ENCODE peak calls at places on chromosome 18, in nine cellular contexts. D is stimulated activated CD4-positive, alpha-beta T cell treated with anti-CD3 and anti-CD28 coated beads, Interleukin-2, amount 100 ng/mL, for 48 hours; P is activated CD4-positive, alpha-beta T cell treated with anti-CD3 and anti-CD28 coated beads, Interleukin-2, amount 50 U/mL, for 1 hour; F is left cardiac atrium; G is hypothalamus; O is HepG2; M is heart left ventricle; U is CD8-positive, alpha-beta memory T cell; Z is stromal cell of bone marrow. K is an unnamed sample.

GRCh38 chr18:69123421-69123820 is 277.3 kb upstream of the DOK6 start:
- DNase-seq in D (no peak), P (no peak), F (no peak), G (no peak), O (no peak), M (no peak), U (no peak), Z (no peak), K (no peak)

GRCh38 chr18:12422936-12423335 is 15.2 kb downstream of the PRELID3A start:
- DNase-seq in D (no peak), P (no peak), F (no peak), G (no peak), O (peak; percentile 35), M (no peak), U (no peak), Z (no peak), K (no peak)

GRCh38 chr18:74351354-74351753 is 35.7 kb downstream of the C18orf63 start:
- DNase-seq in D (no peak), P (no peak), F (no peak), G (no peak), O (no peak), M (peak; percentile 43), U (no peak), Z (peak; percentile 37), K (no peak)

GRCh38 chr18:76707534-76707933 is 114.8 kb upstream of the ZNF236 start:
- DNase-seq in D (no peak), P (no peak), F (no peak), G (no peak), O (no peak), M (no peak), U (no peak), Z (no peak), K (no peak)

GRCh38 chr18:49020621-49021021 is 69.9 kb upstream of the SMAD7 start:
- DNase-seq in D (no peak), P (no peak), F (peak; percentile 14), G (no peak), O (no peak), M (no peak), U (no peak), Z (no peak), K (no peak)

GRCh38 chr18:53864758-53865157 is 359.7 kb downstream of the MBD2 start:
- DNase-seq in D (no peak), P (no peak), F (no peak), G (no peak), O (no peak), M (no peak), U (no peak), Z (no peak), K (no peak)

GRCh38 chr18:27605107-27605834 is 420.2 kb upstream of the CHST9 start:
- DNase-seq in D (peak; percentile 13), P (no peak), F (peak; percentile 42), G (peak; percentile 3), O (peak; percentile 53), M (peak; percentile 56), U (no peak), Z (peak; percentile 59), K (peak; percentile 14)

GRCh38 chr18:55629136-55629535 is 41.1 kb upstream of the TCF4 start:
- DNase-seq in D (no peak), P (no peak), F (no peak), G (no peak), O (no peak), M (no peak), U (no peak), Z (no peak), K (no peak)

GRCh38 chr18:58290059-58290747 is 246.2 kb downstream of the NEDD4L start:
- DNase-seq in D (no peak), P (no peak), F (no peak), G (no peak), O (no peak), M (no peak), U (no peak), Z (no peak), K (no peak)

GRCh38 chr18:48929951-48930713 is 20.6 kb downstream of the SMAD7 start:
- DNase-seq in D (no peak), P (no peak), F (peak; percentile 57), G (no peak), O (peak; percentile 99), M (peak; percentile 41), U (no peak), Z (peak; percentile 71), K (no peak)

GRCh38 chr18:7626922-7627440 is 59.9 kb downstream of the PTPRM start:
- DNase-seq in D (no peak), P (no peak), F (no peak), G (no peak), O (peak; percentile 93), M (no peak), U (no peak), Z (peak; percentile 14), K (no peak)

GRCh38 chr18:70464343-70465114 is 175.7 kb downstream of the SOCS6 start:
- DNase-seq in D (peak; percentile 20), P (peak; percentile 11), F (peak; percentile 81), G (peak; percentile 37), O (peak; percentile 64), M (peak; percentile 84), U (no peak), Z (peak; percentile 41), K (peak; percentile 20)

GRCh38 chr18:27887287-27887686 is 289.6 kb downstream of the CDH2 start:
- DNase-seq in D (no peak), P (no peak), F (no peak), G (no peak), O (no peak), M (no peak), U (no peak), Z (no peak), K (no peak)

GRCh38 chr18:58785171-58785805 is 79.4 kb upstream of the ZNF532 start:
- DNase-seq in D (no peak), P (no peak), F (no peak), G (no peak), O (no peak), M (no peak), U (no peak), Z (no peak), K (no peak)

GRCh38 chr18:5440297-5440696 is 103.5 kb downstream of the EPB41L3 start:
- DNase-seq in D (no peak), P (no peak), F (no peak), G (no peak), O (no peak), M (no peak), U (no peak), Z (no peak), K (no peak)

GRCh38 chr18:50356036-50356945 is 18.6 kb upstream of the SKA1 start:
- DNase-seq in D (no peak), P (no peak), F (no peak), G (no peak), O (peak; percentile 11), M (no peak), U (no peak), Z (peak; percentile 15), K (no peak)

GRCh38 chr18:79569720-79570119 is 109.9 kb upstream of the CTDP1 start:
- DNase-seq in D (no peak), P (no peak), F (no peak), G (no peak), O (no peak), M (no peak), U (no peak), Z (no peak), K (no peak)

GRCh38 chr18:62953663-62954062 is 238.3 kb downstream of the PHLPP1 start:
- DNase-seq in D (no peak), P (no peak), F (no peak), G (no peak), O (no peak), M (no peak), U (no peak), Z (no peak), K (no peak)

GRCh38 chr18:47968721-47969120 is 38.3 kb upstream of the SMAD2 start:
- DNase-seq in D (no peak), P (no peak), F (no peak), G (no peak), O (no peak), M (no peak), U (no peak), Z (peak; percentile 9), K (no peak)

GRCh38 chr18:26383454-26384270 is 157.4 kb downstream of the TAF4B start:
- DNase-seq in D (no peak), P (no peak), F (no peak), G (no peak), O (peak; percentile 35), M (no peak), U (no peak), Z (peak; percentile 36), K (peak; percentile 8)

GRCh38 chr18:63336366-63337099 is 17.0 kb upstream of the BCL2 start:
- DNase-seq in D (no peak), P (no peak), F (no peak), G (no peak), O (peak; percentile 79), M (no peak), U (no peak), Z (peak; percentile 90), K (no peak)

K was measured in CMK.